ENCODE peak calls at places on chromosome 18, in six cellular contexts. H, C, X, T, A and G are unnamed samples.

GRCh38 chr18:34959211-34959829 is 81.9 kb upstream of the MAPRE2 start:
- DNase-seq in H (no peak), C (no peak), X (no peak), T (no peak), A (no peak), G (no peak)

GRCh38 chr18:36829362-36830140 is 624 bp downstream of the KIAA1328 start:
- DNase-seq in H (peak; percentile 10), C (no peak), X (no peak), T (no peak), A (peak; percentile 46), G (no peak)

GRCh38 chr18:34194239-34194638 is 30.5 kb downstream of the NOL4 start:
- DNase-seq in H (no peak), C (no peak), X (no peak), T (no peak), A (no peak), G (no peak)

GRCh38 chr18:49238433-49239042 is 221.9 kb downstream of the DYM start:
- DNase-seq in H (no peak), C (no peak), X (peak; percentile 50), T (no peak), A (peak; percentile 8), G (no peak)

GRCh38 chr18:79508565-79509535 is 113.1 kb downstream of the NFATC1 start:
- DNase-seq in H (peak; percentile 10), C (no peak), X (no peak), T (no peak), A (no peak), G (no peak)

GRCh38 chr18:8703181-8703638 is 2.1 kb upstream of the MTCL1 start:
- DNase-seq in H (no peak), C (no peak), X (peak; percentile 46), T (no peak), A (no peak), G (no peak)

GRCh38 chr18:36526611-36527010 is 229.1 kb downstream of the FHOD3 start:
- DNase-seq in H (no peak), C (no peak), X (no peak), T (no peak), A (no peak), G (no peak)

GRCh38 chr18:31591628-31592027 is at the start of gene TTR:
- DNase-seq in H (peak; percentile 22), C (no peak), X (no peak), T (no peak), A (no peak), G (no peak)

GRCh38 chr18:80234398-80234797 is 12.9 kb downstream of the PARD6G start:
- DNase-seq in H (no peak), C (no peak), X (no peak), T (no peak), A (no peak), G (no peak)

GRCh38 chr18:36499938-36500337 is 202.4 kb downstream of the FHOD3 start:
- DNase-seq in H (no peak), C (no peak), X (no peak), T (no peak), A (no peak), G (no peak)

GRCh38 chr18:62612721-62613120 is 89.9 kb downstream of the ZCCHC2 start:
- DNase-seq in H (no peak), C (no peak), X (no peak), T (no peak), A (no peak), G (no peak)

GRCh38 chr18:6553234-6553900 is 138.7 kb upstream of the L3MBTL4 start:
- DNase-seq in H (no peak), C (no peak), X (no peak), T (no peak), A (no peak), G (no peak)

GRCh38 chr18:45780568-45780967 is 44.9 kb upstream of the SIGLEC15 start:
- DNase-seq in H (no peak), C (no peak), X (no peak), T (no peak), A (no peak), G (no peak)

GRCh38 chr18:25456284-25456683 is 104.3 kb upstream of the ZNF521 start:
- DNase-seq in H (no peak), C (no peak), X (peak; percentile 21), T (no peak), A (no peak), G (no peak)

GRCh38 chr18:9765505-9765904 is 57.4 kb downstream of the RAB31 start:
- DNase-seq in H (no peak), C (no peak), X (peak; percentile 24), T (no peak), A (no peak), G (no peak)

GRCh38 chr18:506264-506663 is 5.8 kb upstream of the COLEC12 start:
- DNase-seq in H (no peak), C (no peak), X (no peak), T (no peak), A (no peak), G (no peak)

GRCh38 chr18:60984496-60984895 is 348.7 kb upstream of the CDH20 start:
- DNase-seq in H (no peak), C (no peak), X (no peak), T (no peak), A (no peak), G (no peak)

GRCh38 chr18:38930881-38931753 is 1365.5 kb upstream of the CELF4 start:
- DNase-seq in H (no peak), C (no peak), X (peak; percentile 51), T (no peak), A (no peak), G (no peak)

GRCh38 chr18:48675912-48676311 is 137.1 kb downstream of the CTIF start:
- DNase-seq in H (no peak), C (no peak), X (no peak), T (no peak), A (no peak), G (no peak)